ENCODE peak calls at places on chromosomes 3 and 15, in ten cellular contexts. S, D, V, N, R, W, I, G, M and H are unnamed samples.

GRCh38 chr3:115550285-115550741 is 73.0 kb upstream of the GAP43 start:
- DNase-seq in S (no peak), D (no peak), V (peak; percentile 65), N (no peak), R (no peak), W (no peak), I (no peak), G (no peak), M (no peak), H (peak; percentile 24)

GRCh38 chr3:161332792-161333191 is 38.5 kb downstream of the SPTSSB start:
- DNase-seq in S (no peak), D (no peak), V (no peak), N (no peak), R (no peak), W (no peak), I (no peak), G (no peak), M (no peak), H (no peak)

GRCh38 chr3:170603770-170604510 is 18.1 kb upstream of the SLC7A14 start:
- DNase-seq in S (no peak), D (no peak), V (peak; percentile 11), N (no peak), R (no peak), W (peak; percentile 45), I (no peak), G (no peak), M (no peak), H (no peak)

GRCh38 chr3:193960485-193961172 is 175.3 kb upstream of the HES1 start:
- DNase-seq in S (no peak), D (no peak), V (no peak), N (no peak), R (no peak), W (peak; percentile 50), I (no peak), G (no peak), M (no peak), H (peak; percentile 73)

GRCh38 chr15:45023659-45024320 is 795 bp downstream of the SORD start:
- DNase-seq in S (no peak), D (no peak), V (peak; percentile 5), N (peak; percentile 35), R (no peak), W (peak; percentile 2), I (no peak), G (no peak), M (no peak), H (peak; percentile 32)

GRCh38 chr3:94293793-94294195 is 230.9 kb downstream of the NSUN3 start:
- DNase-seq in S (no peak), D (no peak), V (no peak), N (no peak), R (no peak), W (no peak), I (no peak), G (no peak), M (no peak), H (peak; percentile 27)

GRCh38 chr3:32184187-32184730 is 54.2 kb upstream of the CMTM8 start:
- DNase-seq in S (no peak), D (no peak), V (peak; percentile 86), N (no peak), R (no peak), W (peak; percentile 69), I (no peak), G (no peak), M (no peak), H (no peak)

GRCh38 chr3:81463761-81464160 is 297.7 kb downstream of the GBE1 start:
- DNase-seq in S (no peak), D (no peak), V (peak; percentile 68), N (no peak), R (no peak), W (no peak), I (no peak), G (no peak), M (no peak), H (no peak)

GRCh38 chr3:31165399-31165860 is 271.0 kb upstream of the GADL1 start:
- DNase-seq in S (no peak), D (no peak), V (peak; percentile 25), N (no peak), R (no peak), W (peak; percentile 59), I (peak; percentile 52), G (no peak), M (no peak), H (peak; percentile 75)

GRCh38 chr3:36700537-36701248 is 63.7 kb downstream of the DCLK3 start:
- DNase-seq in S (no peak), D (no peak), V (peak; percentile 77), N (peak; percentile 80), R (peak; percentile 53), W (peak; percentile 86), I (peak; percentile 40), G (no peak), M (peak; percentile 23), H (peak; percentile 85)

GRCh38 chr3:107431048-107431297 is 53.7 kb downstream of the CCDC54 start:
- DNase-seq in S (no peak), D (no peak), V (no peak), N (peak; percentile 42), R (peak; percentile 44), W (no peak), I (no peak), G (peak; percentile 9), M (no peak), H (no peak)

DNA sequence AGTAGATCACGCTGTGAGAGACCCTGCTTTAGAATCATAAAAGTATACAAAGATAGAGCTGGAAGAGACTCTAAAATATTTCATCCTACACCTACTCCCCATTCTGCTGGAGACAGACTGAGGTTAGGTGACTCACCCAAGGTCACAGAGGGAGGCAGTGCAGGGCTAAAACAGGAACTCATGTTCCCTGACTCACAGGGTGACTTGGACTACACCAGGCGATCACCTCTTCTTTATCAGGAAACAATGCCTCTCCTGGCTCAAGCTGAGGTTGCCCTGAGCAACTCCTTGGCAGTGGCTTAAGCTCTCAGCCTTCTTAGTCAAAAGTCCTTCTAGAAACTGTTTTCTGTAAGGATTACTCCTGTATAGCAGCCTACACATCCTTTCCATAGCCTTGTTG is 26.4 kb upstream of the TNFAIP8L3 start:
- DNase-seq in S (no peak), D (no peak), V (peak; percentile 88), N (no peak), R (no peak), W (peak; percentile 95), I (peak; percentile 41), G (no peak), M (no peak), H (peak; percentile 94)
- TF ChIP-seq CTCF in S (no peak), D (no peak), V (no peak), N (no peak), R (no peak), W (no peak), I (no peak), G (no peak), M (no peak), H (no peak)

GRCh38 chr3:13538520-13539284 is 10.2 kb upstream of the FBLN2 start:
- DNase-seq in S (no peak), D (peak; percentile 46), V (no peak), N (peak; percentile 43), R (no peak), W (no peak), I (no peak), G (no peak), M (no peak), H (no peak)
- TF ChIP-seq CTCF in S (no peak), D (no peak), V (no peak), N (peak; percentile 44), R (no peak), W (no peak), I (no peak), G (no peak), M (no peak), H (no peak)

DNA sequence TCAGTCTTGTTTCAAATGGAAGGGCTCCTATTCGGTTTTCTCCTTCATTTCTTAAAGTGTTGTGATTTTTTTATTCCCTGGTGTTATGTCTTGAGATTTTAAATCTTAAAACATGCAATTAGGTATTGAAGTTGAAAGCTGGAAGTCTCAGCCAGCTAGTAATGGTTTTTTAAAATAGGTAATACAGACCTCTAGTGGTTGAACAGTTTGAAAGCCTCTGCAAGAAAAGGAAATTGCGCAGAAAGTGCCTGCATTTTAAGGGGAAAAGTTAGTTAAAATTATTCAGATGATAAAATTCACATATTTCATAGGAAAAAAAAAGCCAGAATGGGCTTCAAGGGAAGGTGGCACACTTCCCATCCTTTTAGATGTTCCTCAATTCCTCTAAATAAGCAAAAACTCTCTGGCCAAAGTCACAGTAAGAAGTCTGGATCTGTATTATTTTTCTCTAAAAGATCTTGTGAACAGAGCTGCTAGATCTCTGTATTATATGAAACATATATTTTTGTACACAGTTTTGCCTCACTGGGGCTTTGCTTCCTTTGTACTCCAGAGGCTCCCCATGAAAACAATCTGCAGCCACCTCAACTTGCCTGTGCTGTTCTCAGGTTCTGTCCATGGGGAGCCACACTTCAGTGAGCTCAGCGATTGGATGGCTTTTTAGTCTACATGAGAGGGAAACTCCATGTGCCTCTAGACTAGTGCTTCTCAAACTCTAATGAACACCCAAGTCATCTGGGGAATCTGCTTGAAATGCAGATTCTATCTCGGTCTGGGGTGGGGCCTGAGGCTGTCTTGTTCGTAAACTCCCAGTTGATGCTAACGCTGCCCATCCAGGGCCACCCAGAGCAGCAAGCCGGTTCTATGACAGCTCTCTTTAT is 21.5 kb downstream of the AGTR1 start:
- DNase-seq in S (no peak), D (no peak), V (peak; percentile 24), N (peak; percentile 40), R (no peak), W (peak; percentile 46), I (no peak), G (no peak), M (no peak), H (peak; percentile 47)
- TF ChIP-seq CTCF in S (no peak), D (no peak), V (peak; percentile 61), N (peak; percentile 43), R (no peak), W (peak; percentile 55), I (no peak), G (no peak), M (peak; percentile 42), H (peak; percentile 55)

GRCh38 chr3:132642539-132642847 is 17.1 kb downstream of the ACAD11 start:
- DNase-seq in S (no peak), D (no peak), V (no peak), N (no peak), R (no peak), W (no peak), I (no peak), G (no peak), M (no peak), H (no peak)
- TF ChIP-seq CTCF in S (no peak), D (no peak), V (no peak), N (no peak), R (no peak), W (no peak), I (no peak), G (peak; percentile 43), M (no peak), H (no peak)

GRCh38 chr3:152076148-152076547 is 192.6 kb upstream of the MBNL1 start:
- DNase-seq in S (no peak), D (no peak), V (no peak), N (no peak), R (no peak), W (peak; percentile 45), I (no peak), G (no peak), M (no peak), H (peak; percentile 32)
- TF ChIP-seq CTCF in S (no peak), D (no peak), V (no peak), N (peak; percentile 2), R (no peak), W (no peak), I (no peak), G (no peak), M (no peak), H (no peak)